ENCODE peak calls at places on chromosomes 11 and 22, in four cellular contexts. P is breast epithelium, F is bronchial epithelial cell, Z is GM23338. V is an unnamed sample. For H3K27me3, the result is how much of the 10 kb centered on the place peaks cover.

GRCh38 chr11:119928047-119928446 is 199.0 kb upstream of the NECTIN1 start:
- DNase-seq in P (no peak), Z (no peak), F (no peak), V (no peak)

GRCh38 chr22:19048531-19048930 is 73.7 kb downstream of the DGCR2 start:
- DNase-seq in P (no peak), F (no peak), Z (no peak), V (no peak)

GRCh38 chr22:23219787-23220484 is 39.6 kb downstream of the BCR start:
- DNase-seq in F (peak), P (no peak), Z (no peak), V (no peak)

GRCh38 chr11:71204294-71204693 is 48.1 kb downstream of the SHANK2 start:
- DNase-seq in P (no peak), F (no peak), Z (no peak), V (no peak)

GRCh38 chr11:116787786-116788486 is at the start of gene ZPR1:
- DNase-seq in Z (peak), F (peak), P (peak), V (peak)

GRCh38 chr11:35288311-35288710 is 131.0 kb downstream of the SLC1A2 start:
- DNase-seq in F (no peak), P (no peak), Z (no peak), V (no peak)

GRCh38 chr11:30617762-30618161 is 31.6 kb upstream of the MPPED2 start:
- DNase-seq in F (no peak), P (no peak), Z (peak), V (no peak)

GRCh38 chr11:8006349-8006977 is 19.3 kb downstream of the EIF3F start:
- DNase-seq in P (peak), F (peak), Z (peak), V (peak)

GRCh38 chr11:76210920-76211851 is 4.9 kb upstream of the WNT11 start:
- DNase-seq in Z (peak), P (no peak), F (no peak), V (no peak)

GRCh38 chr11:82733444-82734119 is at the start of gene FAM181B:
- DNase-seq in P (peak), Z (peak), F (peak), V (peak)

GRCh38 chr11:44066732-44067131 is 662 bp downstream of the ACCS start:
- DNase-seq in P (no peak), F (peak), Z (no peak), V (no peak)

GRCh38 chr11:134554106-134554505 is 142.1 kb upstream of the B3GAT1 start:
- DNase-seq in F (no peak), Z (no peak), P (peak), V (no peak)

GRCh38 chr22:41009222-41009948 is 58.2 kb downstream of the RBX1 start:
- DNase-seq in P (no peak), F (peak), Z (no peak), V (no peak)

GRCh38 chr11:102318469-102318868 is 1.2 kb downstream of the BIRC3 start:
- DNase-seq in F (no peak), P (no peak), Z (no peak), V (no peak)

GRCh38 chr11:9573775-9574555 is 495 bp downstream of the WEE1 start:
- DNase-seq in Z (no peak), F (no peak), P (no peak), V (no peak)

GRCh38 chr22:28345304-28345703 is 334.3 kb downstream of the TTC28 start:
- DNase-seq in P (peak), F (peak), Z (peak), V (peak)

GRCh38 chr11:44505591-44506054 is 59.8 kb upstream of the CD82 start:
- DNase-seq in P (no peak), Z (no peak), F (peak), V (no peak)

GRCh38 chr11:71286701-71287643 is 34.6 kb upstream of the SHANK2 start:
- DNase-seq in F (peak), P (peak), Z (no peak), V (no peak)

GRCh38 chr22:38138961-38139360 is 28.5 kb upstream of the BAIAP2L2 start:
- DNase-seq in F (no peak), P (no peak), Z (no peak), V (no peak)

GRCh38 chr11:2926611-2927492 is 2.4 kb downstream of the PHLDA2 start:
- DNase-seq in F (no peak), P (no peak), Z (no peak), V (no peak)

GRCh38 chr11:74373382-74373781 is 24.9 kb downstream of the PGM2L1 start:
- DNase-seq in F (no peak), Z (no peak), P (no peak), V (no peak)

GRCh38 chr11:60923326-60923725 is 934 bp upstream of the TMEM132A start:
- DNase-seq in Z (no peak), F (no peak), P (no peak), V (no peak)

GRCh38 chr11:60924906-60925684 is 835 bp downstream of the TMEM132A start:
- DNase-seq in F (no peak), Z (peak), P (no peak), V (no peak)

GRCh38 chr11:60924110-60924905 is at the start of gene TMEM132A:
- DNase-seq in Z (peak), P (no peak), F (peak), V (no peak)

GRCh38 chr11:60922906-60923305 is 1.4 kb upstream of the TMEM132A start:
- DNase-seq in P (no peak), Z (no peak), F (no peak), V (no peak)

GRCh38 chr11:60923800-60924109 is 505 bp upstream of the TMEM132A start:
- DNase-seq in F (no peak), Z (no peak), P (no peak), V (no peak)
- H3K4me3 ChIP-seq in F (peak), Z (peak), P (peak), V (no peak)

DNA sequence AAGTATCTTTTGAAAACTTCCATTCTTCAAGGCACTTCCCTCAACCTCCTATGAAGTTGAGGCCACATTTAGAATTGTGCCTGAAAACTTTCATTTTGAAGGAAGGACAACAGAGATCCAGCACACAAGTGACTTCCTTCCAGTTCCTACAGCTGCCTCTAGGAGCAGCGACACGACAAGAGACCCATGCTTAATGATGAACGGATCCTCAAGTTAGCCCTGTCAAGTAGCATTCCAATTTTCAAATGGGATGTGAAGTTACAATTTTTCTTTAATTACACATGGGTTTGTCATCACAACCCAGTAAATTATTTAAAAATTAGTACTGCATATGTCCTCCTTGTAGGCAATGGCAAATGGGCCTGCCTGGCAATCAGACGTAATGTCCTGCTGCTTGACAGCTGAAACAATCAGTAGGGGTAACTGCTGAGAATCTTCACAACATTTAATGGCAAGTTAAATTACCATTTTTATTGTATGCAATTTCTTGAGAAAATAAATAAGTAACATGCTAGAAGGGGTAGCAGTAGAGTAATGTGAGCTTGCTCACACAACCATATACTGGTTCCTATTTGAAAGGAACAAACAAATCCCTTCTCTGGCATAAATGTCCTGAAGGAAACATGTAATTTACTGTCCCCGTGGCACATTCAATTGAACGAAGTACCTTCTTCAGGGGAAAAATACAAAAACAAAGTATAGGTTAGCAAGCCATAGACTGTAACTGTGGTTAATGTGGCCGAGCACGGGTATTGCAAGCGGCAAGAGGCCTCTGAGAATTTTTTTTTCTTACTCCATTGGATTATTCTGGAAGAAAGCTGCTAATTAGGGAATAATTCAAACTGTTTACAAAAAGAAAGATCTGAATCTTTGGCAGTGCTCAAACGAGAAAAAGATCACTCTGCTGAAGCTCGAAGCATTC is 288.3 kb downstream of the CADM1 start:
- DNase-seq in F (peak), Z (peak), P (no peak), V (no peak)
- TF ChIP-seq CTCF in F (peak), Z (peak), P (no peak), V (peak)

DNA sequence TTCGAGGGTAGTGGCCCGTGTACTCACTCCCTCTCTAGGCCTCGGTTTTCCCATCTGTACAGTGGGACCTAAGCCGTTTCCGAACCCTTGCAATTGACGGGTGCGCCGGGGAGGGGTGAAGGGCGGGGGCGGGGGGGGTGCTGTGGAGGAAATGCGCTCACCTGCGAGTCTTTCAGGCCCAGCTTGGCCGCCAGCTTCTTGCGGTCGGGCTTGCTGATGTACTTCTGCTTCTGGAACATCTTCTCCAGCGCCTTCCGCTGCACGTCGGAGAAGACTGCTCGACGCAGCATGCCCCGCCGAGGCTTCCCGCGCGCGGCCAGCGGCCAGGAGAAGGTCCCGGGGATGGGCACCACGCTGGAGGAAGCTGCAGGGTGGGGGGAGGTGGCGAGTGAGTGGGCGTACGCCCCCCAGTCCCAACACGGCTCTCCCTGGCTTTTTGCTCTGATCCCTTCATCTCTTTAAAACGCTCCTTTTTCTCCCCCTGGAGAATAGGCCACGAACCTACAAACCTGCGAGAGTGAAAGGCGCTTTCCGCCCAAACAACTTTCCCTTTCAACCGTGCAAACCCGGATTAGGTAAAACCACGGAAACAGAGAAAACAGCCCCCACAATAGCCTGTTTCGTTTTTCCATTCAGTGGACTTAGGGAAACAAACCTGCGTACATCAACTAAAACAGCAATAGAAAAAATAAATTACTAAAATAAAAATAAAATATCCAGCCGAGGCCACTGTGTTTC is 3.2 kb downstream of the DBX1 start:
- DNase-seq in Z (peak), F (no peak), P (no peak), V (no peak)
- H3K27me3 ChIP-seq in Z (half or more), F (half or more), P (half or more), V (under half)

DNA sequence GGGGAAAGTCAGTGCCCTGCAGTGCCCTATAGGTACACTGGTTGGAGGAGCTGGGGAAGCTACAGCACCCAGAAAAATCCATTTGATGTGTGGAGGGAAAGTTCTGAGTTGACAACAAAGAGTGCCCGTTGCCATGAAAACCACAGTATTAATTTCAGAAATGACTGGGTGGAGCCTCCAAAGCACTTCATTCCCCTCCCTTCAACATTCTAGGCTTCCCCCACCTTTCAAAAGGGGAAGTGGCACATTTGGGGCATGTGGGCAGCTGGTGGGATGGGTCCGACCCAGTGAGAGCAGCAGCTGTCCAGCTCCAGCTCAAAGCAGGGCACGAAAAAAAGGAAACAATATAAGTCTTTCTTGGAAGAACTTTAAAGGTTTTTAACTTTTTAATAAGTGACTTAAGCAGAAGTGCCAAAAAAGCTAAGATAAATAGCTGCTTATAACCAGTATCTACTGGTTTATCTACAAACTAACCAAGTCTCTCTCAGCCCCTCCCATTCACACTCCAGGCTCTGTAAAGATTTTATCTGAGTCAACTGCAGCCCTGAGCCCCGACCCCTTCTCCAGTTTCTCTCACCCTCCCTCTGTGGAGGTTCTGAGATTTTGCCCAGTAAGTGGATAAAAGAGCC is 9.0 kb upstream of the AHNAK start:
- DNase-seq in Z (peak), F (no peak), P (no peak), V (no peak)
- H3K4me3 ChIP-seq in Z (no peak), F (no peak), P (peak), V (peak)

DNA sequence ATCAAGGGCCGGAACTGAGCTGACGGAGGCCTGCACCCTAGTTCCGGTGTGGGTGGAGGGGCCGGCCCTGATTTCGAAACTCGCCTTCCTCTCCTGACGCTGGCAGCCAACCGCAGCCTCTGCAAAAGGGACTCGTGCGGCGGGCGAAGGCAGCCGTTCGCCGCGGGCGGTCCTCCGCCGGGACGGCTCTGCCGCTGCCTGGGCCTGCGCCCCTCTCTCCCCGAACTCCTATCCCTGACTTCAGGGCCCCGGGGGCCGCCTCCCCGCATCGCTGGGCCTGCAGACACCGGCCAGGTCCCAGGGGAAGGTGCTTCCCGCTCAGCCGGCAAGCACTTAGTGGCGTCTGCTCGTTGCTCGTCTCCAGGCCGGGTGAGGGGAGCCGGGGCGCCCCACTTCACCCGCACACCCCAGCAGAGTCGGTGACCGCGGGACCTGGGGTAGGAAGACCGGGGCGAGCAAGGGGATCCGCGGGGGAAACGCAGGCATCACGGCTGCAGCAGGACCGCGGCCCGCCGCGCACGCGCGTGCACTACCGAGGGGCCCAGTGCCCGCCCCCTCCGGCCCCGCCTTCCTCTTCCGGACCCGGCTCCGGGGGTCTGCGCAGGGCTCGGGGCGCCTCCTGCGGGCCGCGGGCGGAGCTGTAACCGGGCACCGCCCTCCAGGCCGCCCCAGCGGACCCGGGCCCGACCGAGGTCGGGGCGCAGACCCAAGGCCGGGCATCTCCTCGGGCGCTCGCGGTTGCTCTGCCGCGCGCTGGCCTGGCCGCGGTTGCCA is 464 bp upstream of the ANKRD13D start:
- DNase-seq in P (peak), Z (peak), F (peak), V (peak)
- TF ChIP-seq CTCF in P (no peak), Z (peak), F (no peak), V (peak)

DNA sequence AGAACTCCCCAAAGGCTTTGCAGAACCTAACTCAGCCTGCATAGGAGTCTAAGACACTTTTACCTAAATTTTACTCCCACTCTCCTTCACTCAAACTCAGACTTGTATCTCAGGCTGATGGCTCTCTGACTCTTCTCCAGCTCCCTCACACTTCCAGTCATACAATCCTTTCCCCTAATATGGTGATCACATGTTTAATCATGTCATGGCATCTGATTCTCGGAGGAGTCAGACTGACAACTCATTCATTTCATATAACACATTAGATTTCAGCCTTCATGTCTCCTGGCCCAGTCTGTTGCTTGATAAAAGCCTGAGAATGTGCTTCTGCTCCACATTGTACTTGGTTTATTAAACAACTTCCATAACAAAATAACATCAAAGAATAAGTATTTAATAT is 1503.9 kb upstream of the TENM4 start:
- DNase-seq in Z (no peak), P (no peak), F (peak), V (no peak)
- H3K27me3 ChIP-seq in Z (under half), P (under half), F (under half), V (under half)

GRCh38 chr11:26011474-26011873 is 320.5 kb upstream of the ANO3 start:
- DNase-seq in F (no peak), Z (peak), P (no peak), V (no peak)

GRCh38 chr11:26017322-26017860 is 314.5 kb upstream of the ANO3 start:
- DNase-seq in Z (no peak), P (no peak), F (no peak), V (no peak)

GRCh38 chr11:26017903-26018750 is 313.8 kb upstream of the ANO3 start:
- DNase-seq in P (no peak), Z (no peak), F (no peak), V (no peak)

DNA sequence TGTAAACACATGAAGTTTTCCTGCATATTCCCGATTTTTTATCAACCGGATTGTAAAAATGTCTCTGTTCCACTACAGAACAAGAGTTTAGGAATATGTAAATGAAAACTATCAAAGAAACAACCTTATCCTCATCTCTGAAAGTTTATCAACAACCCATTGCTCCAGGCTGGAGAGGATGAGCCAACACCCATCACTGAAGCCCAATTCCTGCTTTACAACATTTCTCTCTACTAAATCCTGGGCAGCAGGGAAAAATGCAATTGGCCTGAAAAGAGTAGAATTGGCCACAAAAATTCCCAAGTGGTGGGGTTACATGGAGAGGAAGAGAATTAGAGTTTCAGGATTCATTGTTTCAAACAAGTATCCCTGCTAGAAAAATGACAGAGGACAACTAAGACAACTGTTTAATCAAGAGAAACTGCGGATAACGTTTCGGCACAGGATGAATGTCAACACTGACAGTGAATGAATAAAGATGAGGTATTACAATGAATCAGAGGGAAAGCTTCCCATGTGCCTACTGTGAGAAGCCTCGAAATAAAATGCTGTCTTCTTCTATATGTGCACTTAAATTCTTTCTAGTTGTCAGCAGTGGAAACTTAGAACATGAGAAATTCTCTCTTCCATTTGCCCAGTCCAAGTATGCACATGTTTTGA is 317.3 kb upstream of the ANO3 start:
- DNase-seq in F (no peak), Z (no peak), P (no peak), V (no peak)
- H3K4me3 ChIP-seq in F (no peak), Z (no peak), P (no peak), V (no peak)